ENCODE peak calls at places on chromosome 3, in four cellular contexts. L is K562, R is testis, E is ovary. P is an unnamed sample.

GRCh38 chr3:78745847-78746246 is 1022.0 kb downstream of the ROBO1 start:
- DNase-seq in L (no peak), E (no peak), R (no peak), P (no peak)

GRCh38 chr3:105406268-105406667 is 39.6 kb downstream of the ALCAM start:
- DNase-seq in E (no peak), L (no peak), R (no peak), P (no peak)

GRCh38 chr3:39088889-39089288 is 18.5 kb downstream of the GORASP1 start:
- DNase-seq in R (no peak), E (no peak), L (no peak), P (no peak)

GRCh38 chr3:113834983-113835382 is 3.6 kb upstream of the GRAMD1C start:
- DNase-seq in R (no peak), L (no peak), E (no peak), P (no peak)

GRCh38 chr3:127196002-127196401 is 3.1 kb downstream of the PRR23E start:
- DNase-seq in E (no peak), R (no peak), L (no peak), P (no peak)

GRCh38 chr3:160084998-160085397 is 96.4 kb downstream of the IL12A start:
- DNase-seq in E (no peak), R (no peak), L (no peak), P (no peak)

GRCh38 chr3:12395349-12396012 is 88.8 kb upstream of the TSEN2 start:
- DNase-seq in E (no peak), R (no peak), L (no peak), P (no peak)

GRCh38 chr3:8538904-8539303 is 37.3 kb downstream of the LMCD1 start:
- DNase-seq in R (no peak), E (no peak), L (no peak), P (no peak)

GRCh38 chr3:49133226-49133951 is 539 bp upstream of the LAMB2 start:
- DNase-seq in L (peak; percentile 86), E (peak; percentile 83), R (peak; percentile 93), P (peak; percentile 90)

GRCh38 chr3:147419062-147419701 is 10.0 kb downstream of the ZIC1 start:
- DNase-seq in L (peak; percentile 60), E (peak; percentile 57), R (peak; percentile 69), P (no peak)

GRCh38 chr3:46998121-46998851 is 18.8 kb downstream of the NBEAL2 start:
- DNase-seq in E (no peak), L (peak; percentile 84), R (peak; percentile 85), P (peak; percentile 77)

GRCh38 chr3:20073683-20074082 is 33.4 kb downstream of the KAT2B start:
- DNase-seq in R (no peak), L (no peak), E (no peak), P (no peak)

GRCh38 chr3:151918253-151919029 is 45.0 kb downstream of the SUCNR1 start:
- DNase-seq in R (no peak), E (no peak), L (peak; percentile 59), P (no peak)

GRCh38 chr3:168213920-168214319 is 118.2 kb upstream of the GOLIM4 start:
- DNase-seq in L (no peak), R (no peak), E (no peak), P (no peak)

GRCh38 chr3:52036222-52036694 is 20.1 kb downstream of the DUSP7 start:
- DNase-seq in E (no peak), R (no peak), L (no peak), P (no peak)

GRCh38 chr3:113300596-113300995 is 89.2 kb downstream of the BOC start:
- DNase-seq in E (no peak), L (no peak), R (no peak), P (no peak)

GRCh38 chr3:142211034-142211433 is 14.4 kb downstream of the GK5 start:
- DNase-seq in L (no peak), R (peak; percentile 33), E (no peak), P (no peak)

GRCh38 chr3:98558100-98558499 is 26.3 kb downstream of the GPR15 start:
- DNase-seq in L (no peak), E (no peak), R (no peak), P (no peak)

GRCh38 chr3:197906850-197907187 is 43.2 kb upstream of the RPL35A start:
- DNase-seq in L (no peak), E (no peak), R (no peak), P (no peak)

GRCh38 chr3:58383476-58383875 is 50.2 kb downstream of the PDHB start:
- DNase-seq in R (no peak), L (no peak), E (no peak), P (no peak)

GRCh38 chr3:46660543-46661523 is 32.6 kb downstream of the ALS2CL start:
- DNase-seq in R (peak; percentile 9), L (no peak), E (no peak), P (peak; percentile 64)

GRCh38 chr3:135528638-135529037 is 436.9 kb upstream of the PPP2R3A start:
- DNase-seq in E (no peak), R (no peak), L (no peak), P (no peak)

GRCh38 chr3:179260949-179261765 is 10.2 kb upstream of the KCNMB3 start:
- DNase-seq in E (peak; percentile 75), R (peak; percentile 74), L (peak; percentile 90), P (peak; percentile 83)

GRCh38 chr3:30747771-30748281 is 141.4 kb downstream of the TGFBR2 start:
- DNase-seq in L (no peak), E (no peak), R (no peak), P (no peak)

GRCh38 chr3:27877122-27878011 is 155.2 kb upstream of the EOMES start:
- DNase-seq in R (no peak), L (no peak), E (no peak), P (no peak)

GRCh38 chr3:40782086-40782721 is 257.4 kb downstream of the ZNF621 start:
- DNase-seq in E (no peak), R (no peak), L (no peak), P (no peak)

GRCh38 chr3:89576417-89576816 is 469.0 kb downstream of the EPHA3 start:
- DNase-seq in R (no peak), L (no peak), E (no peak), P (no peak)

GRCh38 chr3:159765025-159765859 is 223.4 kb upstream of the IL12A start:
- DNase-seq in R (peak; percentile 30), L (no peak), E (peak; percentile 41), P (peak; percentile 70)

GRCh38 chr3:81758275-81758674 is 3.2 kb downstream of the GBE1 start:
- DNase-seq in L (no peak), R (no peak), E (no peak), P (no peak)

GRCh38 chr3:96294143-96294542 is 520.3 kb upstream of the EPHA6 start:
- DNase-seq in R (no peak), E (no peak), L (no peak), P (no peak)

GRCh38 chr3:32403663-32404062 is 12.0 kb downstream of the CMTM7 start:
- DNase-seq in L (no peak), E (no peak), R (no peak), P (no peak)

GRCh38 chr3:52259035-52259434 is 13.5 kb downstream of the PPM1M start:
- DNase-seq in L (no peak), E (no peak), R (no peak), P (no peak)

GRCh38 chr3:5037828-5038227 is 58.6 kb downstream of the BHLHE40 start:
- DNase-seq in L (no peak), E (no peak), R (no peak), P (no peak)

GRCh38 chr3:178480274-178480673 is 56.0 kb upstream of the KCNMB2 start:
- DNase-seq in L (no peak), E (no peak), R (no peak), P (no peak)

GRCh38 chr3:53075743-53076140 is 29.9 kb upstream of the SFMBT1 start:
- DNase-seq in E (no peak), L (no peak), R (no peak), P (no peak)

GRCh38 chr3:130759692-130760338 is 13.2 kb upstream of the PIK3R4 start:
- DNase-seq in L (peak; percentile 72), E (peak; percentile 14), R (peak; percentile 73), P (no peak)

GRCh38 chr3:30245805-30246622 is 360.4 kb upstream of the TGFBR2 start:
- DNase-seq in L (no peak), E (no peak), R (no peak), P (no peak)

GRCh38 chr3:117118604-117119003 is 409.0 kb downstream of the TUSC7 start:
- DNase-seq in E (no peak), L (no peak), R (no peak), P (no peak)

GRCh38 chr3:117114517-117115265 is 405.1 kb downstream of the TUSC7 start:
- DNase-seq in E (no peak), R (no peak), L (no peak), P (no peak)

GRCh38 chr3:117122609-117123008 is 413.0 kb downstream of the TUSC7 start:
- DNase-seq in R (no peak), E (no peak), L (no peak), P (no peak)

GRCh38 chr3:117117188-117117936 is 407.8 kb downstream of the TUSC7 start:
- DNase-seq in R (no peak), L (no peak), E (no peak), P (no peak)
- H3K4me1 ChIP-seq in R (no peaks in the 10 kb centered on the region), L (no peaks in the 10 kb centered on the region), E (no peaks in the 10 kb centered on the region), P (no peaks in the 10 kb centered on the region)

DNA sequence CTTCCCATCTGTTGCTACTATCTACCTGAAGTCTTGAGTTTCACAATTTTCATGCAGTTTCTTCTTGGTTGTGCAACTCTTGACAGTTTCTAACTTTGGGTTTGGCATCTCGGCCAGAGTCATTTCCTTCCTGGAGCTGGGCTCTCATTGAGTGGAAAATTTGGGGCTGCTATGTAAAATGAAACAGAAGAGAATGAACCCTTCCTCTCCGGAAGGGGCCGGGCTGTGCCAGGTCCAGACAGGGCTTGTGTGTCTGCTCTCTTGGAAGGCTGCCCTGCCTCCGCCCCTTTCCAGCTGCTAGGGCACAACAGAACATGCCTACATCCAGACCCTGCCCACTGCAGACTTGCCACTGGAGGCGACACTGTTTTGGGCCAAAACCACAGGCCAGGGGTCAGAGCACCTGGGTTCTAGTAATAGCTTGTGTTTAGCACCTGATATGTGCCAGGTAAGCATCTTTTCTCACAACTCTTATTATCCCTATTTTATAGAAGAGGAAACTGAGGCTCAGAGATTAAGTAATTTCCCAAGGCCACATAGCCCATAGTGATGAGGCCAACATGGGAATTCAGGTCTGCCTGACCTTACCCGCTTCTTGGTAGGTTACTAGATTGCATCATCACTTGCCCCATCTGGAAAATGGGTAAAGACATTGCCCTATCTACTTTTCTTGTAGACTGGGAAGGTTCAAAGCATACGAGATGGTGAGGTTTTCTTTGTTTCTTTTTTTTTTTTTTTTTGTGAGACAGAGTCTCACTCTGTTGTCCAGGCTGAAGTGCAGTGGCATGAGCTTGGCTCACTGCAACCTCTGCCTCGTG is 25.0 kb downstream of the IRAK2 start:
- DNase-seq in L (no peak), R (peak; percentile 81), E (no peak), P (peak; percentile 86)
- H3K27ac ChIP-seq in L (no peak overlapping the region), R (no peak overlapping the region), E (no peak overlapping the region), P (peak overlapping the region; percentile 71)

DNA sequence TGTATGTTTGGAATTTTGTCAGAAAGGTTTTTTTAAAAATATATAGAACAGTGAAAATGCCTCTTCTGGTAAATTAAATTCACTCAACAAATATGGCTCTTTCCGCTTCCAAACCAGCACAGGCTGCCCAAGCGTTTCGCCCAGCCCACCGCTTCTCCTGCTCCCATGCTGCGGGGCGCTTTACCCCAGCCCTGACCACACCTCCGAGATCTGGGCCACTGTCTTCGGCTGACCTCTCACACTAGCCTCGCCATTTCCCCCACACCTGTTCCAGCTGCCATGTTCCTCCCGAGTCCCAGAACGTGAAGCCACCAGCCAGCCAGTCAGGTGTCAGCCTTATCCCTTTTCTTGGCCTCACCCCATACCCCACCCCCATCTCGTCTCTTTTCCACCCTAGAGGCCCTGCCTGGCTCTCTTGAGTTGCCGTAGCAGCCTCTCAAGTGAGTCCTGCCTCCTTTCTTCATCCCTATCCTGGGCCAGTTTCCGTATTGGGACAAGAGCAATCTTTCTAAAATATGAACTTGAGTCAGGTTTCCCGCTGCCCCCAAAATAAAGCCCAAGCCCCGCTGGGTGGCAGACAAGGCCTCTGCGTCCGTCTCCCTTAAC is 46.5 kb downstream of the SLC12A8 start:
- DNase-seq in E (no peak), R (no peak), L (no peak), P (no peak)
- H3K4me1 ChIP-seq in E (no peaks in the 10 kb centered on the region), R (no peaks in the 10 kb centered on the region), L (peaks cover 4% of the 10 kb centered on the region), P (peaks cover 35% of the 10 kb centered on the region)

GRCh38 chr3:68059628-68060027 is 405.2 kb upstream of the SUCLG2 start:
- DNase-seq in R (no peak), L (no peak), E (no peak), P (no peak)
- H3K27ac ChIP-seq in R (no peak overlapping the region), L (no peak overlapping the region), E (no peak overlapping the region), P (no peak overlapping the region)